ENCODE peak calls at places on chromosomes 5 and 9, in eight cellular contexts. Q is PC-3, J is epithelial cell of prostate, G is Peyer's patch, E is SK-N-SH, W is putamen, A is T-helper 1 cell, N is fibroblast of lung. Z is an unnamed sample.

GRCh38 chr5:14187660-14188059 is 44.5 kb downstream of the TRIO start:
- DNase-seq in Q (peak), J (no peak), G (no peak), E (no peak), W (no peak), A (no peak), N (no peak), Z (no peak)

GRCh38 chr9:4423207-4423610 is 67.1 kb upstream of the SLC1A1 start:
- DNase-seq in Q (no peak), J (no peak), G (no peak), E (no peak), W (no peak), A (no peak), N (no peak), Z (no peak)

GRCh38 chr5:109945097-109945678 is 255.5 kb downstream of the MAN2A1 start:
- DNase-seq in Q (no peak), J (no peak), G (no peak), E (no peak), W (no peak), A (no peak), N (no peak), Z (no peak)

GRCh38 chr9:34984049-34984448 is 5.5 kb upstream of the DNAJB5 start:
- DNase-seq in Q (peak), J (no peak), G (no peak), E (no peak), W (no peak), A (peak), N (peak), Z (peak)

GRCh38 chr5:1409386-1410110 is 35.7 kb downstream of the SLC6A3 start:
- DNase-seq in Q (peak), J (no peak), G (peak), E (no peak), W (no peak), A (peak), N (peak), Z (no peak)

GRCh38 chr5:156647034-156647451 is 203.1 kb upstream of the PPP1R2B start:
- DNase-seq in Q (no peak), J (no peak), G (no peak), E (no peak), W (no peak), A (no peak), N (no peak), Z (no peak)

GRCh38 chr5:64457846-64458245 is 48.0 kb upstream of the RGS7BP start:
- DNase-seq in Q (peak), J (peak), G (no peak), E (no peak), W (no peak), A (no peak), N (no peak), Z (no peak)

GRCh38 chr9:73183917-73184861 is 32.5 kb downstream of the ANXA1 start:
- DNase-seq in Q (peak), J (no peak), G (no peak), E (no peak), W (peak), A (no peak), N (peak), Z (peak)

GRCh38 chr5:145752947-145753346 is 82.2 kb downstream of the PRELID2 start:
- DNase-seq in Q (no peak), J (no peak), G (no peak), E (no peak), W (no peak), A (no peak), N (peak), Z (no peak)

GRCh38 chr9:36788534-36788933 is 215.8 kb downstream of the MELK start:
- DNase-seq in Q (no peak), J (no peak), G (no peak), E (no peak), W (no peak), A (no peak), N (no peak), Z (no peak)

GRCh38 chr9:84322830-84323229 is 17.7 kb downstream of the SLC28A3 start:
- DNase-seq in Q (peak), J (no peak), G (no peak), E (no peak), W (no peak), A (no peak), N (peak), Z (no peak)

GRCh38 chr5:68383888-68384310 is 168.3 kb downstream of the PIK3R1 start:
- DNase-seq in Q (no peak), J (no peak), G (peak), E (no peak), W (no peak), A (no peak), N (no peak), Z (no peak)

GRCh38 chr9:89923961-89924504 is 319.2 kb downstream of the GADD45G start:
- DNase-seq in Q (peak), J (no peak), G (peak), E (no peak), W (no peak), A (no peak), N (peak), Z (no peak)

GRCh38 chr5:89418821-89419085 is 535.8 kb upstream of the MEF2C start:
- DNase-seq in Q (no peak), J (no peak), G (no peak), E (no peak), W (no peak), A (no peak), N (no peak), Z (no peak)

GRCh38 chr5:65722575-65723424 is 795 bp downstream of the NLN start:
- DNase-seq in Q (peak), J (no peak), G (no peak), E (peak), W (peak), A (no peak), N (peak), Z (no peak)

GRCh38 chr5:90932052-90932699 is 373.6 kb downstream of the ADGRV1 start:
- DNase-seq in Q (peak), J (no peak), G (peak), E (peak), W (peak), A (no peak), N (peak), Z (peak)

GRCh38 chr5:2369178-2369577 is 382.3 kb downstream of the IRX2 start:
- DNase-seq in Q (no peak), J (no peak), G (no peak), E (no peak), W (no peak), A (no peak), N (no peak), Z (no peak)

GRCh38 chr5:54659651-54660050 is 142.1 kb downstream of the SNX18 start:
- DNase-seq in Q (no peak), J (no peak), G (no peak), E (no peak), W (no peak), A (no peak), N (peak), Z (no peak)

GRCh38 chr9:81118416-81118815 is 570.9 kb downstream of the TLE1 start:
- DNase-seq in Q (no peak), J (no peak), G (no peak), E (no peak), W (no peak), A (no peak), N (peak), Z (no peak)

GRCh38 chr9:117763314-117763713 is 59.1 kb downstream of the TLR4 start:
- DNase-seq in Q (no peak), J (peak), G (no peak), E (no peak), W (peak), A (no peak), N (no peak), Z (no peak)

GRCh38 chr5:65880673-65881072 is 45.7 kb upstream of the ERBIN start:
- DNase-seq in Q (no peak), J (no peak), G (no peak), E (no peak), W (no peak), A (no peak), N (no peak), Z (no peak)

GRCh38 chr9:78296208-78296892 is 575 bp upstream of the PSAT1 start:
- DNase-seq in Q (peak), J (no peak), G (peak), E (peak), W (peak), A (no peak), N (peak), Z (no peak)

GRCh38 chr5:102222772-102223171 is 73.3 kb downstream of the SLCO4C1 start:
- DNase-seq in Q (peak), J (no peak), G (no peak), E (no peak), W (no peak), A (no peak), N (no peak), Z (no peak)

GRCh38 chr5:87120518-87121314 is 147.0 kb upstream of the RASA1 start:
- DNase-seq in Q (peak), J (peak), G (no peak), E (no peak), W (no peak), A (no peak), N (peak), Z (no peak)

GRCh38 chr5:76787237-76787636 is 31.6 kb upstream of the F2RL1 start:
- DNase-seq in Q (peak), J (no peak), G (no peak), E (no peak), W (no peak), A (no peak), N (peak), Z (no peak)

GRCh38 chr5:79456890-79457583 is 56.9 kb downstream of the HOMER1 start:
- DNase-seq in Q (no peak), J (no peak), G (no peak), E (no peak), W (no peak), A (no peak), N (no peak), Z (no peak)

GRCh38 chr9:107337676-107338590 is 54.9 kb downstream of the RAD23B start:
- DNase-seq in Q (no peak), J (no peak), G (no peak), E (no peak), W (no peak), A (no peak), N (peak), Z (no peak)

GRCh38 chr5:35903631-35904203 is 34.7 kb downstream of the CAPSL start:
- DNase-seq in Q (no peak), J (no peak), G (no peak), E (no peak), W (no peak), A (no peak), N (no peak), Z (no peak)

GRCh38 chr5:33309780-33310345 is 130.9 kb upstream of the TARS1 start:
- DNase-seq in Q (no peak), J (no peak), G (no peak), E (no peak), W (no peak), A (no peak), N (no peak), Z (no peak)

GRCh38 chr5:150340614-150341265 is 16.8 kb upstream of the TCOF1 start:
- DNase-seq in Q (no peak), J (no peak), G (no peak), E (no peak), W (no peak), A (no peak), N (no peak), Z (no peak)

GRCh38 chr5:97764700-97765099 is 581.7 kb upstream of the RIOK2 start:
- DNase-seq in Q (peak), J (peak), G (no peak), E (no peak), W (no peak), A (no peak), N (peak), Z (no peak)

GRCh38 chr9:93288891-93289883 is 105.2 kb downstream of the WNK2 start:
- DNase-seq in Q (peak), J (no peak), G (no peak), E (peak), W (no peak), A (no peak), N (peak), Z (no peak)

GRCh38 chr9:133403766-133404439 is 13.9 kb downstream of the REXO4 start:
- DNase-seq in Q (peak), J (peak), G (peak), E (peak), W (no peak), A (peak), N (no peak), Z (peak)